ENCODE peak calls at places on chromosomes 6 and 20, in six cellular contexts. Z is lower lobe of right lung, M is dorsolateral prefrontal cortex, S is breast epithelium, V is foreskin fibroblast, D is heart left ventricle. P is an unnamed sample.

GRCh38 chr6:18488526-18489270 is 101.5 kb downstream of the RNF144B start:
- DNase-seq in Z (no peak), M (no peak), S (peak), V (no peak), D (no peak), P (peak)

GRCh38 chr6:101477436-101477835 is 83.9 kb downstream of the GRIK2 start:
- DNase-seq in Z (no peak), M (no peak), S (no peak), V (no peak), D (no peak), P (no peak)

GRCh38 chr20:13567663-13568062 is 71.1 kb downstream of the TASP1 start:
- DNase-seq in Z (no peak), M (no peak), S (no peak), V (no peak), D (no peak), P (no peak)

GRCh38 chr6:151379933-151380847 is 11.2 kb downstream of the ZBTB2 start:
- DNase-seq in Z (no peak), M (no peak), S (no peak), V (no peak), D (no peak), P (no peak)

GRCh38 chr6:137883400-137883888 is 16.4 kb downstream of the TNFAIP3 start:
- DNase-seq in Z (no peak), M (no peak), S (no peak), V (no peak), D (no peak), P (peak)

GRCh38 chr6:112990971-112991370 is 643.8 kb downstream of the RFPL4B start:
- DNase-seq in Z (no peak), M (no peak), S (no peak), V (no peak), D (no peak), P (peak)

GRCh38 chr6:134199848-134200606 is 117.9 kb downstream of the SGK1 start:
- DNase-seq in Z (no peak), M (no peak), S (no peak), V (no peak), D (no peak), P (no peak)

GRCh38 chr6:157258878-157259277 is 64.4 kb downstream of the TMEM242 start:
- DNase-seq in Z (no peak), M (no peak), S (no peak), V (no peak), D (no peak), P (no peak)

GRCh38 chr20:25317351-25318075 is 69.6 kb downstream of the PYGB start:
- DNase-seq in Z (no peak), M (peak), S (no peak), V (no peak), D (no peak), P (no peak)

GRCh38 chr20:58713801-58714339 is 21.3 kb downstream of the NPEPL1 start:
- DNase-seq in Z (no peak), M (no peak), S (peak), V (no peak), D (no peak), P (no peak)

GRCh38 chr6:4583026-4583425 is 193.2 kb upstream of the CDYL start:
- DNase-seq in Z (no peak), M (no peak), S (no peak), V (no peak), D (no peak), P (no peak)

GRCh38 chr20:35270021-35270902 is 7.7 kb downstream of the MMP24OS start:
- DNase-seq in Z (peak), M (no peak), S (no peak), V (no peak), D (no peak), P (no peak)

GRCh38 chr6:28235912-28236452 is 10.9 kb downstream of the ZSCAN9 start:
- DNase-seq in Z (no peak), M (no peak), S (no peak), V (no peak), D (no peak), P (no peak)

GRCh38 chr6:2875840-2876207 is 27.3 kb downstream of the SERPINB9 start:
- DNase-seq in Z (peak), M (no peak), S (no peak), V (no peak), D (peak), P (peak)

GRCh38 chr6:72616406-72617015 is 5.4 kb upstream of the KCNQ5 start:
- DNase-seq in Z (no peak), M (no peak), S (no peak), V (peak), D (no peak), P (peak)

GRCh38 chr6:17311595-17312311 is 30.6 kb downstream of the RBM24 start:
- DNase-seq in Z (no peak), M (no peak), S (no peak), V (peak), D (peak), P (peak)

DNA sequence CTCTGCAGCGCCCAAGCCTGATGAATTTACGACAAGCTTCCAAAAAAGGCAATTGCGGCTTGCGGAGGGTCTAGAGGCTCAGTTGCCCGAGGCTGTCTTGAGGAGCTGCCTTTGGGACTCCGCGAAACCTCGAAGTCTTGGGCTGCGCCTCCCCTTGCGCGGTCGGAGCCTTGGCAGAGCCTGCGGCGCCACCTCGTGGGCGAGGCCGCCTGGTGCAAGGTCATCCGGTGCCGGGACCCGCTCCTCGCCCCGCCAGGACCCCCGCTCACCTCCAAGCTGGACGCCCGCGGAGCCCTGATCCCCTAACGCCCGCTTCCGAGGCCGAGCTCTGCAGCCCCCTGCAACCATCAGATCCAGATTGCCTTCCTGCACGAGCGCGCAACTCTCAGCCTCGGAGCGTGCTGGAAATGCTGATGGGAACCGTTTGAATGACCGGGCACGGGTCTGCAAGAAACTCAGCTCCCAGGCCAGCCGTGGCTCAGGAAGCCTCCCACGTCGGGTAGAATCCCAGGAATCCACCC is 14.9 kb upstream of the FAM210B start:
- DNase-seq in Z (peak), M (peak), S (no peak), V (no peak), D (peak), P (peak)
- H3K4me3 ChIP-seq in Z (no peak), M (peak), S (no peak), V (peak), D (no peak), P (peak)

GRCh38 chr20:17860306-17861197 is 108.0 kb downstream of the SNX5 start:
- DNase-seq in Z (no peak), M (no peak), S (no peak), V (no peak), D (no peak), P (no peak)

GRCh38 chr20:17857639-17858449 is 110.8 kb downstream of the SNX5 start:
- DNase-seq in Z (no peak), M (no peak), S (no peak), V (no peak), D (no peak), P (no peak)

GRCh38 chr20:17859002-17859615 is 109.5 kb downstream of the SNX5 start:
- DNase-seq in Z (no peak), M (no peak), S (no peak), V (no peak), D (no peak), P (no peak)

GRCh38 chr20:17858450-17859001 is 110.1 kb downstream of the SNX5 start:
- DNase-seq in Z (no peak), M (no peak), S (no peak), V (no peak), D (no peak), P (no peak)

DNA sequence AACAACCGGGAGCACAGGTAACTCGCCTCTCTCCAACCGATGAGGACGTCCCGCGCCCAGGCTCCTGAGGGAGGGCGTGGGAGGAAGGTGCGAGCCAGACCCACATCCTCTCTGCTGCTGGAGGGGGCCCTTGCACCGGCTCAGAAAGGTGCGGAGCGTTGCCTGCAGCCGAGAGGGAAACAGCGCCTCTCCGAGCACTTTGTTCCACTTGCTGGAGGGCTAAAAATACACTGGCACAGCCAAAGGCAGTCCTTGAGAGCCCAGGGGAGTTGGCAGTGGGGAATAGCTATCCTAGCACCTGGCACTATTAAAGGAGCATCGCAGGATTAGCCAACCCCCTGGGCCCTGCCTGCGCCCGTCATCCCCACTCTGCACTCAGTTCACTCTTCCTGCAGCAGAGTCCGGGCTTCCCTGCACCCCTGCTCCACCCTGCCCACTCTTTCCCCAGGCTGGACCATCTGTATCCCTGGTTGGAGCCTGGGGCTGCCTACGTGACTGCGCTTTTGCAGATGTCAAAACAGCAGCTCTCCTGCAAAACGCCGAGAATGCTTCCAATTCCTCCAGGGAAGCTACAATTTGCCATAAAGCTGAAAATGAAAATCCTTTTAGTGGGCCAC is 108.9 kb downstream of the SNX5 start:
- DNase-seq in Z (no peak), M (peak), S (no peak), V (no peak), D (peak), P (no peak)
- TF ChIP-seq CTCF in Z (no peak), M (no peak), S (no peak), V (no peak), D (no peak), P (no peak)

GRCh38 chr6:7137335-7138106 is 29.8 kb downstream of the RREB1 start:
- DNase-seq in Z (no peak), M (no peak), S (no peak), V (peak), D (peak), P (peak)
- H3K4me3 ChIP-seq in Z (peak), M (no peak), S (no peak), V (peak), D (peak), P (peak)

DNA sequence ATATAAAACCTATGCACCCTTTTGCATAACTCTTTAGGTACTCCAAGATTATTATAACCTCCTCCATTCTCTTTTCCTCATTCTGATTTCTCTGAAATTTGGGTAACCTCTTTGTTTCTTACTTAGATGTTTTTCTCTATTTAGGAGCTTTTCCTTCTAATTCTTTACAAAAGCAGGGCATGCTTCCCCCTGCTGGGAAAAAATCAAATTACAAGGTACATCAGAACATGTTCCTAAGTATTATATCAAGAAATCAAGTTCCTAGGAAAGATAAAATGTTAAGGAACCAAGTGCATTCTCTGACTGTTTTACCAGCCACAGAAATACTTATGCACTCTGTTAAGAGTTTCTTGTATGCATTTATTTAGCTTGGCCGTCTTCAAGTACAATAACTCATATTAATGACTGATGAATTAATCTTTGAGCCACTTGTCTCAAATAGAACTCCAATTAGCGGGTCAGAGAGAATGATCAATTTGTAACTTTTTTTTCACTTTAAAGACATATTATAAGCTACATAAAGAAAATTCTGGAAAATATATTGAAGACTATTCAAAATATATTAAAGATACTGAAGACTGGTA is 2.1 kb downstream of the KHDRBS2 start:
- DNase-seq in Z (no peak), M (no peak), S (no peak), V (no peak), D (no peak), P (peak)
- TF ChIP-seq CTCF in Z (peak), M (peak), S (no peak), V (peak), D (peak), P (peak)

GRCh38 chr6:40755046-40755681 is 168.0 kb upstream of the LRFN2 start:
- DNase-seq in Z (no peak), M (peak), S (no peak), V (no peak), D (no peak), P (peak)

GRCh38 chr6:40753939-40754448 is 166.8 kb upstream of the LRFN2 start:
- DNase-seq in Z (no peak), M (no peak), S (no peak), V (no peak), D (no peak), P (no peak)

GRCh38 chr6:40755749-40756452 is 168.7 kb upstream of the LRFN2 start:
- DNase-seq in Z (no peak), M (no peak), S (no peak), V (no peak), D (no peak), P (no peak)

GRCh38 chr6:40753048-40753447 is 165.9 kb upstream of the LRFN2 start:
- DNase-seq in Z (no peak), M (no peak), S (no peak), V (no peak), D (no peak), P (no peak)

GRCh38 chr6:40754481-40755045 is 167.4 kb upstream of the LRFN2 start:
- DNase-seq in Z (no peak), M (no peak), S (no peak), V (no peak), D (no peak), P (no peak)
- H3K4me3 ChIP-seq in Z (no peak), M (no peak), S (no peak), V (no peak), D (no peak), P (no peak)

DNA sequence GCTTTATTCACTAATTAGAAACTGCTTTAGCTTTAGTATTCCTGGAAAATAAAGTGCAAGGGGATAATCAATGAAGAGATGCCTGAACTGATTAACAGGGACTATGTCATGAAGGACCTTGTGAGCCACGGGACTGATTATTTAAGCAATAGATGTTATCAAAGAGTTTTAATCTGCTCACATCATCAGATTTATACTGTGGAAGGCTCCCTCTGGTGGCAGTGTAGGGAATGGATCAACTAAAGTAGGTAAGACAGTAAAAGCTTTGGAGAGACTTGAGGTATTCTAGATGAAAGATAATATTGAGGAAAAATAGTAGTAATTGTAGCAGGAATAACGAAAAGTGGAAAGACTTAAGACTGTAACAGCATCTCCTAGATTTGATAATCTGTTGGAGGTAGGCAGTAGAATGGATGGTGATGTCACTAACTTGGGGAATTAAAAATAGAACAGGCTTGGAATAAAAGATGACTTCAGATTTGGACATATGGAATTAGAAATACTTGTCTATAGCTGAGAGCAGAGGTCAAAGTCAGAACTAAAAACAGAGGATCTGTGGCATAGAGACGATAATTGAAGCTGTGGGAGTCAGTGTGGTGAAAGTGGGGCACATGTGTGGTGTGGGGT is 80.3 kb upstream of the HTR1E start:
- DNase-seq in Z (no peak), M (no peak), S (no peak), V (peak), D (no peak), P (peak)
- TF ChIP-seq CTCF in Z (peak), M (peak), S (peak), V (peak), D (peak), P (peak)

DNA sequence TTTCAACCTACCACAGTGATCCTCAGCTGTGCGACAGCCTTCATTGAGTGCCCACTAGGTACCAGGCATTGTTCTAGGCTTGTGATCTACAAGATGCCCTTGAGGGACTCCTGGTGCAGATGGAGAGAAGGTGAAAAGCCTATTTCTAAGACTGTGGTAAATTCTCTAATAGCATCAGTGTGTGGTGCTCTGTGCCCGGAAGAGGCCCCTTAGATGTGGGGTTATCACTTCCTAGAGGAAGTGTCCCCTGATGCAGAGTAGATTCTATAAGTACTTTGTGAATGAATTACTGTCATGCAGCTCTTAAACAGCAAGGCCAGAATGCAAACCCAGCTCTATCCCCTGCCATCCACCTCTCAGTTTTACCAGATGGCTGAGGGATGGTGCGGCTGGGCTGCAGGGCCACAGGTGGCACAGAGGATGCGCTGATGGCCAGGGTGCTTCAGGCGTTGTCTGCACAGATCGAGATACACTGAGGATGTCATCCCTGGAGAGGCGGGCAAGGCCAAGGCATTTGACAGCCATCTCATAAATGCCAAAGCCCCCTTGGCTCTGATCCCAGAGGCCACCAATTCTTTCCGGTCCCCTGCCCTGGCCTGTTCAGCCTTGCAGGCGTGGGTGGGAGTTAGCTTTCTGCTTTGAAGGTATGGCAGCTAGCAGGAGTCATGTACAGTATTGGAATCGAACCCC is 96.7 kb downstream of the TOX2 start:
- DNase-seq in Z (no peak), M (no peak), S (no peak), V (no peak), D (no peak), P (no peak)
- H3K4me3 ChIP-seq in Z (no peak), M (no peak), S (no peak), V (no peak), D (no peak), P (no peak)

DNA sequence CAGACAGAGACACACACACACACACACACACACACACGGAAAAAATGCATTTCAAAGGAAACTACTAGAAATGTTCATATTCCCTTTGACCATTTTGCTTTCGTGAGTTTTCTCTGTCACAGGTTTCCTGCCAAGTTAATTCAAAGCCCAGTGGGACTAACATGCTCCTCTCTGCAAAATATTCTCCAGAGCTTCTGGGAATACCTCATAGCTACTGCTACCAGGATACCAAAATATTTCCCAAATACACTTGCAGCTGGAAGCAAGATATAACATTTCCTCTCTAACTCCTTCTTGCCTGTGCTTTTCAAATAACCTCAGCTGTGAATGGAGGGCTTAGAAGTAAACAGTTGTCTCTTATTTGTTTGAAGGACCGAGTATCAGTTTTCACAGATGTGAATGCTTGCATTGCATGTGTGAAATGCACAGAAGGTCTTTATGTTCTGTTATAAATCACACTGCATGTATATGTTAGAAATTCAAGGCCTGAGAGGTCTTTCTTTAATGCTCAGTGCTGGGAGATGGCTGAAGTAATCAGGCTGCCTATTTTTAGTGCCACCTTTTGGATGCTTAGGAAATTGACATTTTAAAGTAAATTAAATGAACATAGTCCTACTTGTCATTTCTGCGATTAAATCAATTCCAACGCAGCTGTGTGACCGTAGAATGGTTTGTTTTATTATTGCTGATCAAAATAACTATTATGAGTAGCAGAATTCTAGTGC is 8.7 kb upstream of the FAM209A start:
- DNase-seq in Z (no peak), M (no peak), S (no peak), V (no peak), D (peak), P (peak)
- TF ChIP-seq CTCF in Z (no peak), M (no peak), S (no peak), V (peak), D (no peak), P (peak)

DNA sequence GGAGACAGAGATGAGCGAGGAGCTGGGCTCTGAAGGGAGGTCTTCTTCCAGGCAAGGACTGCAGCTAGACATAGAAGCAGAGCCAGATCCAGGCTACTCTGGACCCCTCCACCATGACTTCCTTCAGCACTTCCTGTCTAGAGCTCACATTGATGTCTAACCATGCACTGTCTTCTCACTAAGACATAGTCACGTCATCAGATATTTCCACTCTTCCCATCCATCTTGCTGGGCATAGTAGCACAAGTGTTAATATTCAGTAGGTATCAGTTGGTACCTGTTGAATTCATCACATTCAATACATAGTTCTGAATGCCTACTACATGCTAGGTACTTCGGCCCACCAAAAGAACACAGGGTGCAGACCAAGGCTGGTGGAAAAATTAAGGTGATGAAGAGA is 2.9 kb downstream of the HLA-DMA start:
- DNase-seq in Z (no peak), M (no peak), S (no peak), V (no peak), D (no peak), P (no peak)
- H3K4me3 ChIP-seq in Z (no peak), M (no peak), S (no peak), V (no peak), D (no peak), P (no peak)